ENCODE peak calls at places on chromosomes 6 and 20, in nine cellular contexts. A is A549, U is breast epithelium, M is right lobe of liver, G is endothelial cell of umbilical vein, P is adrenal gland, N is tibial nerve, R is sigmoid colon, L is ovary. O is an unnamed sample.

GRCh38 chr20:18628330-18628941 is 40.6 kb downstream of the DTD1 start:
- DNase-seq in A (peak; percentile 21), U (no peak), M (no peak), G (no peak), P (no peak), N (no peak), R (no peak), L (no peak), O (no peak)

GRCh38 chr6:13303668-13304017 is 24.7 kb downstream of the TBC1D7 start:
- DNase-seq in A (no peak), U (peak; percentile 30), M (no peak), G (peak; percentile 80), P (peak; percentile 82), N (peak; percentile 70), R (peak; percentile 87), L (peak; percentile 77), O (peak; percentile 93)

GRCh38 chr6:141562181-141562800 is 570.4 kb upstream of the GJE1 start:
- DNase-seq in A (no peak), U (no peak), M (peak; percentile 63), G (peak; percentile 75), P (peak; percentile 3), N (no peak), R (peak; percentile 62), L (peak; percentile 13), O (no peak)

GRCh38 chr6:39076086-39076992 is 27.8 kb downstream of the GLP1R start:
- DNase-seq in A (no peak), U (no peak), M (no peak), G (no peak), P (no peak), N (no peak), R (no peak), L (no peak), O (no peak)

GRCh38 chr6:116206231-116206903 is 47.5 kb downstream of the TSPYL4 start:
- DNase-seq in A (no peak), U (no peak), M (no peak), G (no peak), P (no peak), N (no peak), R (no peak), L (no peak), O (no peak)

GRCh38 chr6:151112130-151112529 is 127.6 kb upstream of the AKAP12 start:
- DNase-seq in A (no peak), U (no peak), M (peak; percentile 35), G (no peak), P (no peak), N (no peak), R (no peak), L (no peak), O (no peak)

GRCh38 chr20:34262488-34263288 is 21.5 kb downstream of the ASIP start:
- DNase-seq in A (no peak), U (no peak), M (peak; percentile 65), G (no peak), P (peak; percentile 80), N (no peak), R (peak; percentile 77), L (peak; percentile 86), O (no peak)

GRCh38 chr20:63081831-63082230 is 75.1 kb upstream of the BHLHE23 start:
- DNase-seq in A (no peak), U (no peak), M (no peak), G (no peak), P (no peak), N (no peak), R (peak; percentile 33), L (no peak), O (no peak)

GRCh38 chr20:18909254-18909653 is 95.7 kb downstream of the SCP2D1 start:
- DNase-seq in A (no peak), U (no peak), M (no peak), G (no peak), P (no peak), N (no peak), R (no peak), L (no peak), O (no peak)

GRCh38 chr6:39884696-39885095 is 49.6 kb downstream of the MOCS1 start:
- DNase-seq in A (no peak), U (no peak), M (no peak), G (no peak), P (no peak), N (no peak), R (no peak), L (no peak), O (no peak)

DNA sequence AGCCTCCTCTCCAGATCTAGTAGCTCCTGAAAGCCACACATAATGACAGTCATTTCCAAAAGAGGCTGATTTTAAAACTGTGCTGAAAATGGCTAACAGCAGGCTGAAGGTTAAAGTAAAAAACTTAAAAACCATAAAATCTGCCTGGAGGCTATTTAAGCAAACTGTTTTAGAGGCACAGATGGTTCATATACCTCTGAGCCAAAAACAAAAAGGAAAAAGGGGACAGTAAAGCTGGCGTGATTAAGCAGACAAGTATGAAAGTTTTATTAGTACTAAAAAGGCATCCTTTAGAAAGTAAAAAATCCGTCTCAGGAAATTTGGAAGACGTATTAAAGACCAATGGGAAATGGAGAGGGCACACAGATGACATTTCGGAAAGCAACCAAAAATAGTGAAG is 55.8 kb downstream of the SOBP start:
- DNase-seq in A (no peak), U (no peak), M (no peak), G (no peak), P (no peak), N (no peak), R (no peak), L (no peak), O (no peak)
- TF ChIP-seq CTCF in A (no peak), U (no peak), M (no peak), G (no peak), P (no peak), N (no peak), R (no peak), L (no peak), O (no peak)

DNA sequence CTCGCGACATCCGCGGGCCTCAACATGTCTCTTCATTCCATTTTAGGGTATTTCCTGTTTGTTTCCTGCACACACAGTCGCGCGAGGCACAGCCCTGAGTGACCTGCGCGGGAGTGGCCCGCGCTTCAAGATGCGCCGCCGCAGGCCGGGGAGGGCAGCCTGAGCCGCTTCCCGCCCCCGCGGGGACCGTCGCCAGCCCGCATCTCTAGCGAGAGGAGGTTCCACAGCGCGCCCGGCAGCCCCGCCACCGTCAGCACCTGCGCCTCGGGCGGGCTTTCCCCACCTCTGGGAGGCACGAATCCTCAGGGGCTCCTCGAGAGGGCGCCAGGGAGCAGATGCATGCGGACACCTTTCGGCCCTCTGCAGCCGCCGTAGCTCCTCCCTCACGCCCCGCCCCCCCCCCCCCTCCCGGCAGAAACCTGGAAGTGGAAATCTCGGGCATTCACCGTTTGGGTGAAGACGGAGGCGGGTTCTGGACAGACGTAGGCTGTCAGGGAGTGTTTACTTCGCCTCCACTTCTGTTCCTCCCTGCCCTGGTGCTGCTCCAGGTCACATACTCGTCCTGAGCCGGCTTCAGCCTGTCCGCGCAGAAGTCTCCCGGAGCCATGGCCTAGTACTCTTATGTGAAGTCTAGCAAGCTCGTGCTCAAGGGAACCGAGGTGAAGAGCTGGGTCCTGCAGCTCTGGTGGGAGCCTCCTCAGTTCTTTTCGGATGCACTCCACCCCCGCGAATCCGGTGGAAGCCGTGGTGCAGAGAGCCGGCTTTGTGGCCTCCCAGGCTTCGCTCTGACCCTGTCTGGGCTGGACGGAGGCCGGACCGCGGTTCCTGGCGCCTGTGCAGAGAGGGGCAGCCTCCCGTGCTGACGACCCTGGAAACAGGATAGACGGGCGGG is 880.5 kb upstream of the DEFB115 start:
- DNase-seq in A (peak; percentile 88), U (peak; percentile 58), M (peak; percentile 86), G (peak; percentile 85), P (peak; percentile 88), N (peak; percentile 54), R (peak; percentile 76), L (peak; percentile 68), O (peak; percentile 96)
- TF ChIP-seq POLR2A in A (peak; percentile 75), U (no peak), M (no peak), G (peak; percentile 71), P (no peak), N (no peak), R (no peak), L (no peak), O (no peak)

GRCh38 chr20:38550274-38550673 is 30.7 kb upstream of the ADIG start:
- DNase-seq in A (no peak), U (no peak), M (no peak), G (no peak), P (no peak), N (no peak), R (no peak), L (no peak), O (no peak)
- TF ChIP-seq CTCF in A (no peak), U (no peak), M (no peak), G (no peak), P (no peak), N (no peak), R (no peak), L (no peak), O (no peak)

GRCh38 chr20:13012886-13013285 is 4.1 kb downstream of the SPTLC3 start:
- DNase-seq in A (no peak), U (no peak), M (no peak), G (no peak), P (no peak), N (no peak), R (no peak), L (no peak), O (no peak)

GRCh38 chr20:13007596-13007995 is 1.2 kb upstream of the SPTLC3 start:
- DNase-seq in A (no peak), U (no peak), M (no peak), G (no peak), P (no peak), N (no peak), R (no peak), L (no peak), O (no peak)

GRCh38 chr20:13009682-13010406 is 1.1 kb downstream of the SPTLC3 start:
- DNase-seq in A (no peak), U (peak; percentile 50), M (no peak), G (peak; percentile 71), P (peak; percentile 76), N (peak; percentile 66), R (peak; percentile 65), L (peak; percentile 28), O (no peak)

GRCh38 chr20:13006825-13007224 is 1.9 kb upstream of the SPTLC3 start:
- DNase-seq in A (no peak), U (no peak), M (no peak), G (no peak), P (no peak), N (no peak), R (no peak), L (no peak), O (no peak)

DNA sequence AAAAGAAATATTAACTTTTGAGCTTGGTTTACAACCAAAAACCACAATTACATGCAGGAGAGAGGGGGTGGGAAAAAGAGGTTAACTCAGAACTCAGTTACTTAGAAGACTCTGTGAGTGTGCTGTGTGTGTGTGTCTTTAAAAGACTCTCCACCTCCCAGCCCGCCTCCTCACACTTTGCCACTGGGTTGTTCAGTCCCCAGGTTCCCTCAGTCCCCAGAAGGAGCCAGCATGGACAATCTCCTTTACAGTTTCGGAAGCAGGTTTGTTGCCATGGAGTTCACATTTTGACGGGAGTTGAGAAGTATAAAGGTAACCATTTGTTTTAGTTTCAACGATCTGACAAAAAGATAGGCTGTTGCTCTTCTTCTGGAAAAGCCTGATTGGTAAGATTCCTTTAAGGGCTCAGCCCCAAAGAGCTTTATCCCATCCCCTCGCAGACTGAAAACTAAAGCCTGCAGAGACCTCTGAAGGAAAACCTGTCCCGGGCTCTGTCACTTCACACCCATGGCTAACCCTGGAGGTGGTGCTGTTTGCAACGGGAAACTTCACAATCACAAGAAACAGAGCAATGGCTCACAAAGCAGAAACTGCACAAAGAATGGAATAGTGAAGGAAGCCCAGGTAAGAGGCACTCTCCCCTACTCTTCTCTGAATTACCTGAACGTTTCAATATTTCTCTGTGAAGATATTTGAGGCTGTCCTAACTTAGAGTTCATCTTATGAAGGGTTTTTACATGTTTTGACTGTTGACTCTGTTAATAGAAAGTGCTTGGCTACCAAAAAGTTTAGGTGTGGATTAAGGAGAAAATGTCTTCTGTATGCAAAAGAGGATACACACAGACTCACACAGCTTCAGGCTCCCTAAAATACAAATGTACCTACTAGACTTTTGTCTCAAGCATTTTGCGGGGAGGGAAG is at the start of gene SPTLC3:
- DNase-seq in A (no peak), U (peak; percentile 38), M (peak; percentile 69), G (peak; percentile 16), P (peak; percentile 56), N (peak; percentile 51), R (peak; percentile 73), L (peak; percentile 18), O (no peak)
- TF ChIP-seq POLR2A in A (no peak), U (no peak), M (peak; percentile 58), G (no peak), P (no peak), N (peak; percentile 31), R (no peak), L (peak; percentile 22), O (no peak)

O was measured in esophagus muscularis mucosa.